ENCODE peak calls at places on chromosomes 6 and 20, in five cellular contexts. O is hepatocyte; Y is colonic mucosa; X is CD8-positive, alpha-beta T cell; D is thoracic aorta. Q is an unnamed sample.

GRCh38 chr6:11439017-11439420 is 98.5 kb upstream of the TMEM170B start:
- DNase-seq in O (no peak), Y (no peak), X (no peak), D (no peak), Q (no peak)

GRCh38 chr6:146029573-146030184 is 817 bp downstream of the GRM1 start:
- DNase-seq in O (no peak), Y (no peak), X (no peak), D (no peak), Q (no peak)

GRCh38 chr20:57695940-57696339 is 13.9 kb downstream of the PMEPA1 start:
- DNase-seq in O (no peak), Y (no peak), X (no peak), D (no peak), Q (peak; percentile 46)

GRCh38 chr6:163094881-163095280 is 319.6 kb upstream of the QKI start:
- DNase-seq in O (no peak), Y (no peak), X (no peak), D (no peak), Q (no peak)

GRCh38 chr6:154931741-154932424 is 63.2 kb upstream of the TIAM2 start:
- DNase-seq in O (no peak), Y (no peak), X (no peak), D (no peak), Q (no peak)

GRCh38 chr6:33008944-33009861 is at the start of gene HLA-DOA:
- DNase-seq in O (peak; percentile 49), Y (no peak), X (peak; percentile 66), D (no peak), Q (no peak)

GRCh38 chr6:127515234-127515793 is 3.8 kb downstream of the MTCL3 start:
- DNase-seq in O (peak; percentile 44), Y (no peak), X (no peak), D (no peak), Q (no peak)

GRCh38 chr6:144405173-144405572 is 120.0 kb downstream of the UTRN start:
- DNase-seq in O (no peak), Y (no peak), X (no peak), D (no peak), Q (no peak)

GRCh38 chr6:144899161-144899560 is 614.0 kb downstream of the UTRN start:
- DNase-seq in O (no peak), Y (no peak), X (no peak), D (no peak), Q (no peak)

GRCh38 chr6:48087448-48087847 is 23.5 kb downstream of the PTCHD4 start:
- DNase-seq in O (peak; percentile 21), Y (no peak), X (no peak), D (no peak), Q (no peak)
- TF ChIP-seq CTCF in O (peak; percentile 48), Y (no peak), X (no peak), D (no peak), Q (peak; percentile 15)

GRCh38 chr20:62410742-62411478 is 3.8 kb upstream of the CABLES2 start:
- DNase-seq in O (no peak), Y (no peak), X (no peak), D (no peak), Q (no peak)

GRCh38 chr20:62412194-62413024 is 5.3 kb upstream of the CABLES2 start:
- DNase-seq in O (peak; percentile 89), Y (peak; percentile 95), X (no peak), D (no peak), Q (no peak)

GRCh38 chr20:62413025-62413580 is 6.0 kb upstream of the CABLES2 start:
- DNase-seq in O (peak; percentile 52), Y (peak; percentile 81), X (no peak), D (no peak), Q (no peak)

GRCh38 chr20:62409935-62410741 is 3.1 kb upstream of the CABLES2 start:
- DNase-seq in O (peak; percentile 74), Y (peak; percentile 81), X (peak; percentile 34), D (no peak), Q (peak; percentile 83)

DNA sequence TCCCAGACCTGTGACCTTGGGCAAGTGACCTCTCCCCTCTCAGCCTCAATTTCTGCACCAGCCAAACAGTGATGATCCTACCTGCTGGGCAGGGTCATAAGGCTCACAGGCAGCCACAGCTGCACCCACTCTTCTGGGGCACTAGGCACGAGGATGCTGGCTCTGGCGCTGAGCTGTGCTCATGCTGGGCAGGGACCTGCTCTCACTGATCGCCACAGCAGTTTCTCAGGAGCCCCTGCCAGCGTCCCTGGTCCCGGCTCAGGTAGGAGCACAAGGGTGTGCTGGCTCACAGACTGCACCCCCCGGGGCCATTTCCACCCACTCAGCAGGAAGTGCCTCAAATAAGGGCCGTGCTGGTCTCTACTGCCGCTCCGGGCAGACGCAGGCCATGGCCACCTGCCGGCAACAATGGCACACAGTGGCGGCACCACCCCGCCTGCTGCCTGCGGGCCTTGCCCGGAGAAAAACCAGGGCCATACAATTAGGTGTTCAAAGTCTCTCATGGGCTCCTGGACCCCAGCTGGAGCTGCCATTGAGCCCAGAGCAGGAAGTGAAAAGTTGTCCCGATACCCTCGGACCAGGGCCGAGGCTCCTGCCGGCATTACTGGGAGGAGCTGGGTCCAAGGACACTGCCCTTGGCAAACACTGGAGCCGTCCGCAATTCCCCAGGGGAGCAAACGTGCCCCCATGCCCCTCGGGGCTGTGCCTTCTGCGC is 4.6 kb upstream of the CABLES2 start:
- DNase-seq in O (no peak), Y (peak; percentile 67), X (no peak), D (no peak), Q (no peak)
- H3K4me1 ChIP-seq in O (peaks cover 32% of the 10 kb centered on the region), Y (peaks cover 19% of the 10 kb centered on the region), X (peaks cover 12% of the 10 kb centered on the region), D (peaks cover 5% of the 10 kb centered on the region), Q (peaks cover 9% of the 10 kb centered on the region)

DNA sequence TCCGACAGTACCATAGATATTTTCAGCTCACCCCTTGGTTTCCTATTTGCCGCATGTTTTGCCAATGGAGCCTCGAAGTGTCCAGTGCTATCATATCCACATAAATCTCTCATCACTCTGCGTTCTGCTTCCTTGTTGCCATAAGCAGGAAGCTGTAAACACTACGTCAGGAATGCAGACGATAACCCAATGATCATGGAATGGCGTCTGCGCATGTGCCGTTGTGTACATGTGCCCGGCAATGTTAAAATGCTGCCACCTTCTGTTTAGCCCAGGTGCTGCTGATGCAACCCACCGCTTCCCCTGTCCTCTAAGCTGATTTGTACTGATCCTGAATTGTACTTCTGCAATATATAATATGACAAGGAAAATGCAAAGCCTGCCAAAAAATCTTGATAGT is 607.5 kb downstream of the HDGFL1 start:
- DNase-seq in O (peak; percentile 55), Y (no peak), X (no peak), D (no peak), Q (peak; percentile 91)
- TF ChIP-seq CTCF in O (peak; percentile 48), Y (no peak), X (no peak), D (no peak), Q (peak; percentile 88)

GRCh38 chr6:117548797-117549301 is 53.5 kb downstream of the GOPC start:
- DNase-seq in O (no peak), Y (no peak), X (peak; percentile 45), D (no peak), Q (no peak)

GRCh38 chr6:117549606-117550005 is 52.7 kb downstream of the GOPC start:
- DNase-seq in O (no peak), Y (no peak), X (no peak), D (no peak), Q (no peak)

GRCh38 chr6:117550078-117550600 is 52.2 kb downstream of the GOPC start:
- DNase-seq in O (no peak), Y (no peak), X (no peak), D (no peak), Q (no peak)

GRCh38 chr6:117552618-117553017 is 49.7 kb downstream of the GOPC start:
- DNase-seq in O (no peak), Y (no peak), X (no peak), D (no peak), Q (no peak)

DNA sequence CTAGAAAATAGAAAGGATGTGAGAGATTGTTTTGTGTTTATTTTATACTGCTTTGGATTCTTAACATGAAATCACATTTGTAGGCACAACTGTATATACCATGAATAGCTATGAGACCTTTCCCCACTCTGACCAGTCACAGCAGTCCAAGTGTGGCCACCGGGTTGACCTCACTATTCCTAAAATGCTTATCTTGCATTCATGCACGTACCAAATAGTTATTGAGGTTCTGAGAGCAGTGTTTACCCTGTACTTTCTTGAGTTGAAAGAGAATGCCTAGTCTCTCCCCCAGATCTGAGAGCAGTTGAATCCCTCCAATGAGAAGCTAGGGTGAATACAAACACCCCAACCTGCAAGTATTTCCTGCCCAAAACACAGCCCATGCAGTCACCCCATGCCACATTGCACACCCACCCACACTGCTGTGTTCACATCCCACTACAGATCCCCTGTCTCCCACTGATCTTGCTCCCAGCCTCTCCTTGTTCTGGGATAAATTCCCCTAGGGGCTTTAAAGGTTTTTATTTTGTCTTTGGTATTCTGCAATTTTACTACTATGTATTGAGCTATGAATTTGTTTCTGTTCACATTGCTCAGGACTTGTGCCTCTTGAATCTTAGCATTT is 51.6 kb downstream of the GOPC start:
- DNase-seq in O (no peak), Y (no peak), X (no peak), D (no peak), Q (no peak)
- H3K4me1 ChIP-seq in O (peaks cover 12% of the 10 kb centered on the region), Y (no peaks in the 10 kb centered on the region), X (peaks cover 35% of the 10 kb centered on the region), D (peaks cover 12% of the 10 kb centered on the region), Q (no peaks in the 10 kb centered on the region)

GRCh38 chr6:113490356-113490755 is 366.8 kb upstream of the MARCKS start:
- DNase-seq in O (no peak), Y (no peak), X (no peak), D (no peak), Q (no peak)

GRCh38 chr6:113489946-113490345 is 367.2 kb upstream of the MARCKS start:
- DNase-seq in O (no peak), Y (no peak), X (no peak), D (no peak), Q (no peak)

GRCh38 chr6:113486172-113486571 is 371.0 kb upstream of the MARCKS start:
- DNase-seq in O (peak; percentile 8), Y (no peak), X (no peak), D (no peak), Q (no peak)

GRCh38 chr6:113488061-113488460 is 369.1 kb upstream of the MARCKS start:
- DNase-seq in O (no peak), Y (no peak), X (no peak), D (no peak), Q (no peak)

GRCh38 chr6:113488812-113489685 is 368.1 kb upstream of the MARCKS start:
- DNase-seq in O (no peak), Y (no peak), X (no peak), D (no peak), Q (no peak)
- TF ChIP-seq CTCF in O (no peak), Y (no peak), X (no peak), D (no peak), Q (peak; percentile 33)

DNA sequence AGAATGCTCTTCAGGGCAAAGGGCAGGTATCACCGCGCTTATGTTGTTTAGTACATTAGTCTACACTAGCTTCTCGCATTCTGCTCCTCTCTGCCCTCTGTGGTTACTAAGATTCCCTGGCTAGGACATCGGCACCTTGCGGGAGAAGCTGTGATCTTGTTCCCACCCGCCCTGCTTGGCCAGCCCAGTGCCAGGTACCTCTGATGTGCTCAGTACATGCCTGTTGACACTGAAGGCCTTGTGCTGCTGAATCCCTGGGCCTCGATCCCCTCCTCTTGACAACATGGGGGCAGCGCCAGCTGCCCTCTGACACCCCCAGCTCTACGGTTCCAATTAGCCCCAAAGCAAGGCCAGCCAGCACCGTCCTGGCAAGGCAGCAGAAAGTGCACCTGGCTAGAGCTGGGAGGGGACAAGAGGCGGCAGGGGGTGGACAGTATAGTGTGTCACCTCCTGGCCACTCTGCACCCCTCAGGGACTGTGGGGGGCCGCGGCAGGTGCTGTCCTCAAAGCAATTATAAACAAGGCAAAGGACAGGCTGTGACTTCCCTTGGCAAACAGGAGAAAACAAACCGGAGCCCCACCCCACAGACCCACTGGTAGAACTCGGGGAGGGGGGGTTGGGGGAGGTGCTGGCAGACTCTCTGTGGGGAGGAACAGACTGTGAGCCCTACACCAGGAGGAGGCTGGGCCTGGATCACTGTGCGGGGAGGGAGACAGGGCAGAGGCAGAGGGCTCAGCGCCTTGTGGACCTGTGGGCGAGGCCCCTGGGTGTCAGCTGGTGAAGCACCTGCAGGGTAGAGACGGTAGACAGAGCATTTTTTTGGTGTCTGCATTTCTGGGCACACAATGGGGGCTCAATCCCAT is 7.1 kb downstream of the TFEB start:
- DNase-seq in O (peak; percentile 63), Y (peak; percentile 49), X (no peak), D (no peak), Q (no peak)
- H3K4me1 ChIP-seq in O (peaks cover 53% of the 10 kb centered on the region), Y (peaks cover 2% of the 10 kb centered on the region), X (peaks cover 59% of the 10 kb centered on the region), D (peaks cover 56% of the 10 kb centered on the region), Q (peaks cover 34% of the 10 kb centered on the region)